ENCODE peak calls at places on chromosomes 2 and 18, in nine cellular contexts. E is HCT116, M is stomach, O is spleen, C is GM12878, D is A549, T is adrenal gland, N is breast epithelium, F is K562. L is an unnamed sample.

GRCh38 chr18:74190086-74190485 is 41.8 kb downstream of the TIMM21 start:
- DNase-seq in E (no peak), M (no peak), O (no peak), C (no peak), D (no peak), T (no peak), N (no peak), F (no peak), L (no peak)

GRCh38 chr18:23828426-23828825 is 139.2 kb downstream of the LAMA3 start:
- DNase-seq in E (peak; percentile 67), M (no peak), O (no peak), C (no peak), D (peak; percentile 72), T (no peak), N (no peak), F (peak; percentile 8), L (no peak)

GRCh38 chr18:48884306-48885235 is 66.2 kb downstream of the SMAD7 start:
- DNase-seq in E (no peak), M (no peak), O (peak; percentile 51), C (no peak), D (no peak), T (no peak), N (no peak), F (no peak), L (no peak)

GRCh38 chr2:127770973-127771735 is 39.8 kb downstream of the WDR33 start:
- DNase-seq in E (no peak), M (no peak), O (no peak), C (no peak), D (peak; percentile 66), T (no peak), N (no peak), F (no peak), L (no peak)

GRCh38 chr2:214649440-214650205 is 159.9 kb downstream of the BARD1 start:
- DNase-seq in E (no peak), M (no peak), O (no peak), C (no peak), D (no peak), T (no peak), N (no peak), F (no peak), L (no peak)

GRCh38 chr2:40405440-40405839 is 46.5 kb downstream of the SLC8A1 start:
- DNase-seq in E (no peak), M (no peak), O (no peak), C (no peak), D (no peak), T (no peak), N (no peak), F (no peak), L (no peak)

GRCh38 chr2:69776886-69777777 is 35.2 kb downstream of the ANXA4 start:
- DNase-seq in E (no peak), M (peak; percentile 51), O (no peak), C (no peak), D (no peak), T (no peak), N (no peak), F (no peak), L (no peak)

GRCh38 chr2:236375973-236376476 is 111.8 kb upstream of the ASB18 start:
- DNase-seq in E (no peak), M (no peak), O (no peak), C (no peak), D (no peak), T (no peak), N (no peak), F (no peak), L (no peak)

GRCh38 chr2:24466871-24467870 is 23.9 kb upstream of the NCOA1 start:
- DNase-seq in E (no peak), M (no peak), O (no peak), C (no peak), D (no peak), T (no peak), N (no peak), F (no peak), L (no peak)

GRCh38 chr18:12654971-12655370 is 2.9 kb downstream of the SPIRE1 start:
- DNase-seq in E (no peak), M (no peak), O (no peak), C (no peak), D (no peak), T (no peak), N (no peak), F (no peak), L (no peak)

GRCh38 chr2:155309483-155309882 is 611.0 kb downstream of the KCNJ3 start:
- DNase-seq in E (no peak), M (no peak), O (no peak), C (no peak), D (no peak), T (no peak), N (no peak), F (no peak), L (no peak)

GRCh38 chr2:176186024-176186423 is 2.4 kb upstream of the HOXD1 start:
- DNase-seq in E (no peak), M (no peak), O (no peak), C (no peak), D (no peak), T (no peak), N (no peak), F (no peak), L (no peak)
- TF ChIP-seq CTCF in E (no peak), M (no peak), O (no peak), C (no peak), D (no peak), T (no peak), N (no peak), F (no peak), L (no peak)

DNA sequence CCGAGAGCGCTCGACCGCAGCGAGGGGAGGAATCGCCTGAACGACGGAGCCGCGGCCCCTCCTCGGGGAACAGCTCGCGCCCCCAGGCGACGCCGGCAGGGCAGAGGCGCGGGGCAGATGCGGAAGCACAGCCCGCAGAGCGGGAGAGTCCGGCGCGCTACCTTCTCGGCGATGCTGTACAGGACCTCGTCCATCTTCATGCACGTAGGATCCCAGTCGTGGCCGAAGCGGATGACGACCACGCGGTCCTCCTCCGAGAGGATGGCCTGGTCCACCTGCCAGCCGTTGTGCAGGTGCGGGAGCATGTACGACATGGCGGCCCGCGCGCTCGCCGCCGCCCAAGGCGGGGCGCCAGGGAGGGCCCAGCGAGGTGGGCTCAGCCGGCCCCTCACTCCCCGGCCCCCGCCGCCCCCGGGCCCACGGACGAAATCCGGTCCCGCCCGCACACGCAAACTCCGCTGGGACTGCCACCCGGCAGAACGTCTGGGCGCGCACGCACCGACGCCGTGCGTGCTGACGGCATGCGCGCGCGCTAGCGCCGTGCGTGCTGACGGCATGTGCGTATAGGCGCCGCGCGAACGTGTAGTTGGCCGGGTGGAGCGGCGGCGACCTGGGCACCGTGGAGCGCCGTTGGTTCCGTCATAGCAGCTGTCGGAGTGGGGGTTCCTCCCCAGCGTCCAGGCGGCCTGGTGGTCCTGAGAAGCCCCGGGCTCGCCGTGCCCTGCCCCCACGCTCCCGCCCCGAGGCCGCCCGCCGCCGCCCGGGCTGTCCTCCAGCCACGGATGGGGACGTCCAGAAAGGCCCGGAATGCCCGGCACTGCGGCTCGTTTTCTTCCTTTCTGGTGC is at the start of gene TXNL4A:
- DNase-seq in E (no peak), M (peak; percentile 89), O (peak; percentile 97), C (peak; percentile 54), D (peak; percentile 87), T (peak; percentile 93), N (peak; percentile 70), F (peak; percentile 89), L (peak; percentile 85)
- TF ChIP-seq POLR2A in E (peak; percentile 89), M (no peak), O (peak; percentile 41), C (peak; percentile 94), D (peak; percentile 93), T (peak; percentile 80), N (peak; percentile 48), F (peak; percentile 84), L (peak; percentile 86)

GRCh38 chr2:241925821-241926441 is 56.4 kb downstream of the RTP5 start:
- DNase-seq in E (no peak), M (peak; percentile 13), O (peak; percentile 51), C (no peak), D (no peak), T (peak; percentile 41), N (no peak), F (no peak), L (no peak)

GRCh38 chr2:241926541-241927311 is 57.2 kb downstream of the RTP5 start:
- DNase-seq in E (no peak), M (peak; percentile 26), O (peak; percentile 55), C (no peak), D (no peak), T (peak; percentile 50), N (no peak), F (no peak), L (peak; percentile 58)

GRCh38 chr2:241924909-241925250 is 55.4 kb downstream of the RTP5 start:
- DNase-seq in E (no peak), M (no peak), O (peak; percentile 68), C (no peak), D (no peak), T (no peak), N (no peak), F (no peak), L (peak; percentile 9)

GRCh38 chr2:241924069-241924908 is 54.8 kb downstream of the RTP5 start:
- DNase-seq in E (no peak), M (no peak), O (peak; percentile 36), C (no peak), D (no peak), T (peak; percentile 46), N (no peak), F (no peak), L (no peak)

DNA sequence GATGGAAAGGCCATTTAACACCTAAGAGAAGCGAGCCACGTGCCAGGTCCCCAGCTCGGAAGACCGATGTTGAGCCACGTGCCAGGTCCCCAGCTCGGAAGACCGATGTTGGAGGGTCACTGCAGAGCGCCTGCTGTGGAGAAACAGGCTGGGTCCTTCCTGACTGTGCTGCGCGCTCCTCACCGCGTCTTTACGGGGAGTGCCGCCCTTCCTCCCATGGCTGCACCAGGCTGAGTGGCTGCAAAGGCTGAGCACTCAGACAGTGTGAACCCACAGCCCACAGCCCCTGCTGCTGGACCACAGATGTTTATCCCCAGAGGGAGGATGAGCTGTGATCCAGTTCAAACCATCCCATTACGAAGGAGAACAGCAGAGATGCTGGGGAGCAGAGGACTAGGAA is 55.7 kb downstream of the RTP5 start:
- DNase-seq in E (no peak), M (peak; percentile 21), O (peak; percentile 76), C (no peak), D (no peak), T (peak; percentile 15), N (no peak), F (no peak), L (no peak)
- H3K27ac ChIP-seq in E (no peak overlapping the region), M (no peak overlapping the region), O (no peak overlapping the region), C (no peak overlapping the region), D (no peak overlapping the region), T (no peak overlapping the region), N (no peak overlapping the region), F (no peak overlapping the region), L (no peak overlapping the region)

GRCh38 chr2:189074496-189074895 is 100.3 kb downstream of the COL3A1 start:
- DNase-seq in E (no peak), M (no peak), O (no peak), C (no peak), D (no peak), T (no peak), N (no peak), F (no peak), L (no peak)

GRCh38 chr2:189072036-189072435 is 97.9 kb downstream of the COL3A1 start:
- DNase-seq in E (no peak), M (no peak), O (no peak), C (no peak), D (no peak), T (no peak), N (no peak), F (no peak), L (no peak)

GRCh38 chr2:189076572-189076971 is 102.4 kb downstream of the COL3A1 start:
- DNase-seq in E (no peak), M (no peak), O (no peak), C (no peak), D (no peak), T (no peak), N (no peak), F (no peak), L (peak; percentile 15)

GRCh38 chr2:189076131-189076530 is 102.0 kb downstream of the COL3A1 start:
- DNase-seq in E (no peak), M (no peak), O (no peak), C (no peak), D (no peak), T (no peak), N (no peak), F (no peak), L (no peak)
- TF ChIP-seq CTCF in E (no peak), M (no peak), O (no peak), C (no peak), D (no peak), T (no peak), N (no peak), F (no peak), L (no peak)